ENCODE peak calls at places on chromosome 1, in six cellular contexts. L, A, G, V, D and S are unnamed samples.

GRCh38 chr1:154418062-154418897 is 13.1 kb downstream of the IL6R start:
- DNase-seq in D (no peak), G (no peak), A (peak; percentile 46), L (peak; percentile 82), V (no peak), S (peak; percentile 95)

GRCh38 chr1:50231209-50231608 is 122.5 kb downstream of the ELAVL4 start:
- DNase-seq in D (no peak), A (no peak), V (no peak), G (no peak), L (no peak), S (no peak)

GRCh38 chr1:51649593-51650091 is 32.8 kb downstream of the OSBPL9 start:
- DNase-seq in A (no peak), L (no peak), G (no peak), D (no peak), V (no peak), S (no peak)

GRCh38 chr1:108590947-108591346 is 31.0 kb downstream of the EEIG2 start:
- DNase-seq in V (peak; percentile 76), D (no peak), G (no peak), L (no peak), A (no peak), S (peak; percentile 41)

GRCh38 chr1:194862129-194862528 is 1675.7 kb upstream of the B3GALT2 start:
- DNase-seq in A (no peak), G (no peak), L (no peak), V (no peak), D (no peak), S (no peak)

GRCh38 chr1:89821322-89822108 is 683 bp downstream of the LRRC8D start:
- DNase-seq in G (peak; percentile 75), V (no peak), L (peak; percentile 76), D (peak; percentile 71), A (peak; percentile 55), S (peak; percentile 82)

GRCh38 chr1:208455821-208456220 is 211.6 kb upstream of the PLXNA2 start:
- DNase-seq in L (no peak), D (no peak), A (no peak), G (no peak), V (peak; percentile 9), S (no peak)

GRCh38 chr1:9281907-9282306 is 10.8 kb upstream of the SPSB1 start:
- DNase-seq in V (no peak), G (no peak), A (no peak), D (no peak), L (no peak), S (peak; percentile 49)

GRCh38 chr1:27332536-27333281 is 9.1 kb upstream of the SYTL1 start:
- DNase-seq in V (no peak), A (peak; percentile 61), D (peak; percentile 83), L (no peak), G (peak; percentile 56), S (peak; percentile 63)

GRCh38 chr1:188314557-188315137 is 1485.9 kb downstream of the PLA2G4A start:
- DNase-seq in A (no peak), G (no peak), L (no peak), V (no peak), D (no peak), S (no peak)

GRCh38 chr1:180177931-180178330 is 23.3 kb downstream of the QSOX1 start:
- DNase-seq in D (no peak), L (no peak), G (no peak), A (no peak), V (no peak), S (no peak)

GRCh38 chr1:211944733-211945500 is 90.4 kb downstream of the INTS7 start:
- DNase-seq in G (no peak), V (peak; percentile 17), A (no peak), L (peak; percentile 23), D (no peak), S (peak; percentile 78)

GRCh38 chr1:245121523-245121922 is 33.3 kb upstream of the KIF26B start:
- DNase-seq in D (peak; percentile 49), L (no peak), V (no peak), G (no peak), A (no peak), S (no peak)

GRCh38 chr1:201013031-201013485 is 10.5 kb downstream of the KIF21B start:
- DNase-seq in G (no peak), V (no peak), L (no peak), A (no peak), D (no peak), S (no peak)

GRCh38 chr1:66436378-66437135 is 97.4 kb upstream of the SGIP1 start:
- DNase-seq in D (peak; percentile 30), V (peak; percentile 87), G (peak; percentile 71), L (no peak), A (no peak), S (no peak)

GRCh38 chr1:234774971-234775370 is 165.0 kb upstream of the IRF2BP2 start:
- DNase-seq in A (no peak), L (no peak), V (no peak), G (no peak), D (no peak), S (peak; percentile 48)

GRCh38 chr1:19273106-19273843 is 15.3 kb downstream of the AKR7A3 start:
- DNase-seq in D (no peak), G (no peak), A (no peak), L (no peak), V (no peak), S (no peak)

GRCh38 chr1:152164542-152165136 is 5.6 kb upstream of the RPTN start:
- DNase-seq in L (no peak), G (no peak), V (no peak), A (no peak), D (no peak), S (no peak)

GRCh38 chr1:236133802-236134201 is 8.5 kb upstream of the GPR137B start:
- DNase-seq in G (no peak), V (no peak), D (no peak), A (no peak), L (no peak), S (no peak)

GRCh38 chr1:227234998-227235405 is 83.3 kb downstream of the CDC42BPA start:
- DNase-seq in L (no peak), A (no peak), D (peak; percentile 77), G (no peak), V (peak; percentile 58), S (peak; percentile 61)

GRCh38 chr1:97186381-97186780 is 464.8 kb downstream of the PTBP2 start:
- DNase-seq in L (no peak), V (no peak), G (no peak), D (no peak), A (no peak), S (no peak)

GRCh38 chr1:195481293-195481692 is 1126.9 kb downstream of the KCNT2 start:
- DNase-seq in L (no peak), D (no peak), A (no peak), V (no peak), G (no peak), S (no peak)

GRCh38 chr1:17270891-17271765 is 22.2 kb downstream of the PADI3 start:
- DNase-seq in V (no peak), L (no peak), D (no peak), G (no peak), A (no peak), S (no peak)